ENCODE peak calls at places on chromosomes 6 and 20, in four cellular contexts. D, J, W and C are unnamed samples.

GRCh38 chr20:35831029-35831428 is 59.2 kb downstream of the PHF20 start:
- DNase-seq in D (no peak), J (no peak), W (no peak), C (no peak)

GRCh38 chr6:10615675-10616074 is 78.7 kb downstream of the C6orf52 start:
- DNase-seq in D (no peak), J (no peak), W (no peak), C (no peak)

GRCh38 chr20:20286061-20286460 is 81.8 kb upstream of the INSM1 start:
- DNase-seq in D (no peak), J (no peak), W (no peak), C (no peak)

GRCh38 chr6:98838027-98838426 is 3.7 kb downstream of the POU3F2 start:
- DNase-seq in D (no peak), J (no peak), W (no peak), C (no peak)

GRCh38 chr20:2507464-2507863 is 1.3 kb downstream of the ZNF343 start:
- DNase-seq in D (no peak), J (no peak), W (no peak), C (no peak)

GRCh38 chr6:64034840-64035656 is 399.4 kb downstream of the PHF3 start:
- DNase-seq in D (no peak), J (no peak), W (no peak), C (no peak)

GRCh38 chr20:33229843-33230242 is 6.0 kb upstream of the BPIFA1 start:
- DNase-seq in D (no peak), J (no peak), W (no peak), C (no peak)

GRCh38 chr20:58155148-58155925 is 73.1 kb downstream of the ANKRD60 start:
- DNase-seq in D (no peak), J (no peak), W (no peak), C (no peak)

GRCh38 chr6:78611097-78611625 is 256.2 kb upstream of the IRAK1BP1 start:
- DNase-seq in D (no peak), J (no peak), W (no peak), C (no peak)

GRCh38 chr20:36830791-36831691 is 44.9 kb upstream of the TLDC2 start:
- DNase-seq in D (no peak), J (peak), W (no peak), C (no peak)

GRCh38 chr6:146582857-146583256 is 15.9 kb upstream of the ADGB start:
- DNase-seq in D (no peak), J (peak), W (no peak), C (no peak)

GRCh38 chr6:136920858-136921520 is 1.1 kb upstream of the SLC35D3 start:
- DNase-seq in D (no peak), J (no peak), W (no peak), C (peak)

GRCh38 chr20:16158090-16158975 is 414.9 kb downstream of the KIF16B start:
- DNase-seq in D (no peak), J (no peak), W (no peak), C (peak)

GRCh38 chr20:43752561-43753301 is 25.9 kb upstream of the GTSF1L start:
- DNase-seq in D (peak), J (no peak), W (no peak), C (peak)

GRCh38 chr20:9557411-9557810 is 43.0 kb downstream of the LAMP5 start:
- DNase-seq in D (no peak), J (no peak), W (no peak), C (no peak)

GRCh38 chr20:20500312-20500711 is 132.4 kb downstream of the INSM1 start:
- DNase-seq in D (no peak), J (no peak), W (no peak), C (no peak)

GRCh38 chr6:14026831-14027539 is 90.6 kb upstream of the CD83 start:
- DNase-seq in D (no peak), J (no peak), W (no peak), C (no peak)

DNA sequence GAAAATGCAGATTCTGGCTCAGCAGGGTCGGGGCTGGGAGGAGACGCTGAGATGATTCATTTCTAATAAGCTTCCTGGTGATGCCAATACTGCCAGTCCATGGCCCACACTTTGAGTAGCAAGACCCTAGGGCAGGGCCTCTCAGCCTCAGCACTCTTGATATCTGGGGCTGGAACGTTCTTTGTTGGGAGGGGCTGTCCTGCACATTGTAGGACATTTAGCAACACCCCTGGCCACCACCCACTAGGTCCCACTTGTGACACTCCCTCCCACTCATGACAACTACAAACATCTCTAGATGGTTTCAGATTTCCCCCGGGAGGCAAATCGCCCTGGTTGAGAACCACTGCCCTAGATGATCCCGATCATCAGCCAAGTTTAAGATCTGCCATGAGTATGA is 191.0 kb downstream of the ZDHHC14 start:
- DNase-seq in D (no peak), J (no peak), W (no peak), C (no peak)
- TF ChIP-seq CTCF in D (no peak), J (no peak), W (no peak), C (no peak)

GRCh38 chr6:153309666-153310065 is 178.6 kb upstream of the RGS17 start:
- DNase-seq in D (no peak), J (no peak), W (no peak), C (no peak)

GRCh38 chr6:153312633-153313032 is 181.6 kb upstream of the RGS17 start:
- DNase-seq in D (peak), J (no peak), W (no peak), C (peak)
- TF ChIP-seq CTCF in D (peak), J (no peak), W (no peak), C (peak)

DNA sequence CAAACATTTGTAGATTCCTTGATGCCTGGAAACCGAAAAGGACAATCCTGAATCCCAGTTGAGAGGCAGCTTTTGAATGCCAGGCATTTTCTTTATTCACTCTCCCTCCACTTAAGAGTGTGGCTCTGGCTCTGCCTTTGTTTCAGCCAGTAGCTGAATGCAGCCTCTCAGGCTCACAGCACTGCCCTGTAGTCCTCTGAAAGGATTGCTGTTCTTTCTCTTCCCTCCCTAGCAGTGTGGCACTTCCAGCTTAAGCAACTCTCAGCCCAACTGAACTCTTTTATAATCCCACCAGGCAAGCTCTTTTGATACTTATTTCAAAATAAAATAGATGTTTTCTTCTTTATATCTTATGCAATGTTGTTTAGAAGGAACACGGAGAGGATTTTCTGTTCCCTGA is 415.6 kb downstream of the GJA1 start:
- DNase-seq in D (no peak), J (no peak), W (no peak), C (no peak)
- TF ChIP-seq CTCF in D (no peak), J (no peak), W (no peak), C (no peak)

GRCh38 chr20:41014557-41015088 is 14.0 kb upstream of the TOP1 start:
- DNase-seq in D (no peak), J (no peak), W (no peak), C (no peak)

GRCh38 chr20:41009960-41010359 is 18.7 kb upstream of the TOP1 start:
- DNase-seq in D (no peak), J (no peak), W (no peak), C (no peak)

GRCh38 chr20:41006126-41006935 is 22.3 kb upstream of the TOP1 start:
- DNase-seq in D (no peak), J (no peak), W (no peak), C (no peak)

GRCh38 chr20:41006936-41007871 is 21.4 kb upstream of the TOP1 start:
- DNase-seq in D (no peak), J (no peak), W (no peak), C (no peak)

DNA sequence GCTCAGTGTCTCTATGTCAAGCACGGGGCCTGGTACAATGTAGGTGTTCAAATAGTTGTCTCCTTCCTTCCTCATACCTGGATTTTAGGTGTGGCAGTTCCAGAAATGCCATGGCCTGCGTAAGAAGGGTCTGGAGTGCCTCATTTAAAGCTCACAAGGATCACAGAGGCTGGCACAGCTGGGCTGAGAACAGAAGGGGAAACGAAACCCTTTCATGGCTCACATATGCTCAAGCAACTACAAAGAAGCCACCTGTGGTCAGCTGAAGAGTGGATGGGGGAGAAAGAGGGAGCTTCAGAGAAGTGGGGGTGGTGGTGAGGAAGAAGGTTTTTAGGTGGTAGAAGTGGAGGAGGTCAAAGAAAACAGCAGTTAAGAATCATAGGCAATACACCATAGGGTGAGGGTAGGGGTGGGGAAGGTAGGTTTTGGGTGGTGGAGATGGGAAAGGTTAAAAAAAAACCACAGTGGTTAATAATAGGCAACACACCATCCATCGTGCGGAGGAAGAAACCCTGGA is 17.0 kb upstream of the TOP1 start:
- DNase-seq in D (peak), J (no peak), W (no peak), C (peak)
- TF ChIP-seq CTCF in D (no peak), J (no peak), W (no peak), C (no peak)

DNA sequence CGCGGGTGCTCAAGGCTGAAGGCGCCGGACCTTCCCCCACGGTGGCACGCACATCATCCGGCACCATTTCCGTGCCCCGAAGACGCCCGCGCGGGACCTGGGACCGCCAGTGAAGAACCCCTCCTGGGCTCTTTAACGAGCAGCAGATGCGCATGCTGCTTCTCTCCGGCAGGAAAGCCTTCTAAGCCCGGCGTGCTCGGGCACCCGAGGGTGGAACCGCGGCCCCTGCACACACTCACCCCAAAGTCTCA is 220 bp downstream of the FOXQ1 start:
- DNase-seq in D (no peak), J (no peak), W (no peak), C (no peak)
- TF ChIP-seq CTCF in D (no peak), J (no peak), W (no peak), C (no peak)

DNA sequence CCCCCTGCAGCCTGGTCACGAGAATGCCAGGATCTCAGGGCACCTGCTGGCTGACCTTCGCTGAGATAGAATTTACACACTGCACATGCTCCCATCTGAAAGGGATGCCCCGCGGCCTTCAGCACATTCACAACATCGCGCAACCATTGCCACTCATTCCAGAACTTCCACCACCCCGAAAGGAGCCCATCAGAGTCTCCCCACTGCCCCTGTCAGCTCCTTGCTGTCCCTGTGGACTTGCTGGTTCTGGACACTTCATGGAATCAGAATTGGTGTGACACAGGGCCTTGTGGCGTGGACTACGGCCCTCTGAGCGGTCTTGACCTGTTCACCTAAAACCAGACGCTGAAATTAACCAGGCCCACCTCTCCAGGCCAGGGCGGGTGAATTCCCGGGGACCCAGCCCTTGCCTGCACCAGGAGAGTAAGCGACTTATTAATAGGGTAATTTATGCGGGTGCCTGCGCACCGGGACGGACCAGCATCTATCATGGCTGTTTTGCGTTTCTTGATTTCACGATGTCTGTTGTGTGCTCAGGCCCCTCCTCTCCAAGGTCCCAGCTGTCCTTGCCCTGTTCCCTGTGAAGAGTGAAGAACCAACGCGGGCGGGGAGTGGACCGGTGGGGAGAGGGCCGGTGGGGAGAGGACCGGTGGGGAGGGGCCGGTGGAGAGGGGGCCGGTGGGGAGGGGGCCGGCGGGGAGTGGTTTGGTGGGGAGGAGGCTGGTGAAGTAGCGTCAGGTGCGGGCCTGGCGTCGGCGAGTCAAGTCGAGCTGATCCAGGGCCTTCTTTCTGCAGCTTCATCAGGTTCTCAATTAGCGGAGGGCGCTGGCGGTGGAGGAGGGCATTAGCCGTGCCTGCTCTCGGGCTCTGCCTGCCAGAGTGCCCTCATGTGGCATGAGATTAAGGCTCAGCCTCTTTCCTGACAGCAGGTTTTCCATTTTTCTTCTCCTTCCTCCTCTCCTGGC is 20.9 kb upstream of the BHLHE23 start:
- DNase-seq in D (no peak), J (no peak), W (no peak), C (no peak)
- TF ChIP-seq CTCF in D (no peak), J (no peak), W (no peak), C (no peak)

GRCh38 chr20:1440024-1440423 is 26.6 kb downstream of the NSFL1C start:
- DNase-seq in D (no peak), J (no peak), W (no peak), C (no peak)
- TF ChIP-seq CTCF in D (peak), J (no peak), W (no peak), C (peak)

DNA sequence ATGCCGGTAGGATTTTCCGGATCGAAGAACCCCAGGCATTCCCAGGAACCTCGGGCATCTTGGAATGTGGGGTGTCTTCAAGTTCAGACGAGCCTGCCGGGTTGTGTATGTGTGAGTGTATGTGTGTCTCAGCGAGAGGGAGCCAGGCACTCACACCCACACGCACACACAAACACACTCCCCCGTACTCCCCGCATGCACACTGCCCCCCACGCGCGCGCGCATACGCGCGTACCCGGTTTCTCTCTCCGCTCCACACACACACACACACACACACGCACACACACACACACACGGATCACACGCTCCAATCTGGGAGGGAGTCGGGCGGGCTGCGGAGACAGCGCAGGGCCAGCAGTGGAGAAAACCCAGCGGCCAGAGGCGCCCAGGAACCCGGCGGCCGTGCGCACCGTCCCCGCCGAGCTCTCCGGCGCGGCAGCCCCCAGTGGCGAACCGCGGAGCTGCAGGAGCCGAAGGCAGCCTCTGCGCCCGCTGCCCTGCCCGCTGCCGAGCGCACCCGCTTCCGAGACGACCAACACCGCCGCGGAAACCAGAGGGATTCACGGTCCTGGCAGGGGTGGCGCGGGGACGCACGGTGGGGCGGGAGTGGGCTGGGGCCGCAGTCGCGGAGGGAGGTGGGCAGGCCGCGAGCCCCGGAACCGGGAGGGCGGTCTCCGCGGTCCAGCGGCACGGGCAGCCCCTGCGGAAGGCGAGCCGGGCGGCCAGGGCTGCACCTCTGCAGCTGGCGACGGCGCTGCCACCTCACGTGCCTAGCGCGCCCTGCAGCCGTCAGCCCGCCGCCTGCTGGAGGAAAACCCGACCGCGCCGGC is at the start of gene LRFN2:
- DNase-seq in D (peak), J (peak), W (peak), C (peak)
- TF ChIP-seq CTCF in D (peak), J (peak), W (peak), C (peak)